ENCODE peak calls at places on chromosomes 13 and 19, in eight cellular contexts. One of them, this sample, is unnamed.

GRCh38 chr13:94323746-94324408 is 155.6 kb downstream of the DCT start:
- DNase-seq in SK-MEL-5: no peak
- DNase-seq in AG20443: no peak
- DNase-seq in fibroblast of the aortic adventitia: no peak
- DNase-seq in PC-9: no peak
- DNase-seq in psoas muscle: no peak
- DNase-seq in lung microvascular endothelial cell: no peak
- DNase-seq in upper lobe of right lung: no peak
- DNase-seq in this sample: no peak

GRCh38 chr13:90185734-90186133 is 1161.8 kb upstream of the MIR17HG start:
- DNase-seq in SK-MEL-5: no peak
- DNase-seq in AG20443: no peak
- DNase-seq in fibroblast of the aortic adventitia: no peak
- DNase-seq in PC-9: no peak
- DNase-seq in psoas muscle: no peak
- DNase-seq in lung microvascular endothelial cell: no peak
- DNase-seq in upper lobe of right lung: no peak
- DNase-seq in this sample: no peak

GRCh38 chr13:75418997-75419396 is 63.0 kb downstream of the TBC1D4 start:
- DNase-seq in SK-MEL-5: no peak
- DNase-seq in AG20443: no peak
- DNase-seq in fibroblast of the aortic adventitia: peak
- DNase-seq in PC-9: no peak
- DNase-seq in psoas muscle: no peak
- DNase-seq in lung microvascular endothelial cell: no peak
- DNase-seq in upper lobe of right lung: no peak
- DNase-seq in this sample: no peak

GRCh38 chr13:48542581-48543341 is 9.9 kb upstream of the RCBTB2 start:
- DNase-seq in SK-MEL-5: peak
- DNase-seq in AG20443: peak
- DNase-seq in fibroblast of the aortic adventitia: no peak
- DNase-seq in PC-9: no peak
- DNase-seq in psoas muscle: peak
- DNase-seq in lung microvascular endothelial cell: peak
- DNase-seq in upper lobe of right lung: peak
- DNase-seq in this sample: peak

GRCh38 chr19:18840288-18841260 is 8.8 kb downstream of the UPF1 start:
- DNase-seq in SK-MEL-5: no peak
- DNase-seq in AG20443: no peak
- DNase-seq in fibroblast of the aortic adventitia: no peak
- DNase-seq in PC-9: no peak
- DNase-seq in psoas muscle: no peak
- DNase-seq in lung microvascular endothelial cell: no peak
- DNase-seq in upper lobe of right lung: no peak
- DNase-seq in this sample: no peak

GRCh38 chr13:22311734-22312404 is 641.0 kb downstream of the FGF9 start:
- DNase-seq in SK-MEL-5: no peak
- DNase-seq in AG20443: peak
- DNase-seq in fibroblast of the aortic adventitia: no peak
- DNase-seq in PC-9: no peak
- DNase-seq in psoas muscle: peak
- DNase-seq in lung microvascular endothelial cell: no peak
- DNase-seq in upper lobe of right lung: no peak
- DNase-seq in this sample: no peak

GRCh38 chr19:38248421-38248820 is 7.8 kb downstream of the PPP1R14A start:
- DNase-seq in SK-MEL-5: no peak
- DNase-seq in AG20443: no peak
- DNase-seq in fibroblast of the aortic adventitia: no peak
- DNase-seq in PC-9: no peak
- DNase-seq in psoas muscle: no peak
- DNase-seq in lung microvascular endothelial cell: no peak
- DNase-seq in upper lobe of right lung: no peak
- DNase-seq in this sample: no peak

GRCh38 chr13:101730420-101731000 is 278.0 kb downstream of the ITGBL1 start:
- DNase-seq in SK-MEL-5: no peak
- DNase-seq in AG20443: no peak
- DNase-seq in fibroblast of the aortic adventitia: no peak
- DNase-seq in PC-9: no peak
- DNase-seq in psoas muscle: no peak
- DNase-seq in lung microvascular endothelial cell: no peak
- DNase-seq in upper lobe of right lung: no peak
- DNase-seq in this sample: no peak